ENCODE peak calls at places on chromosome 16, in six cellular contexts. L is IMR-90, P is ovary, G is osteocyte, D is mesothelial cell of epicardium, X is uterus. C is an unnamed sample.

GRCh38 chr16:7511549-7512260 is 179.1 kb downstream of the RBFOX1 start:
- DNase-seq in G (no peak), L (no peak), D (no peak), P (no peak), X (no peak), C (no peak)

GRCh38 chr16:64167851-64168770 is 953.8 kb downstream of the CDH11 start:
- DNase-seq in D (no peak), P (no peak), X (no peak), G (no peak), L (no peak), C (no peak)

GRCh38 chr16:84952335-84953050 is 58.8 kb downstream of the ZDHHC7 start:
- DNase-seq in L (peak; percentile 82), P (peak; percentile 86), D (peak; percentile 82), X (peak; percentile 88), G (peak; percentile 92), C (peak; percentile 85)

GRCh38 chr16:68382296-68382718 is 66.0 kb downstream of the SMPD3 start:
- DNase-seq in P (no peak), L (no peak), G (no peak), D (no peak), X (no peak), C (peak; percentile 65)

GRCh38 chr16:77169650-77170236 is 21.2 kb upstream of the MON1B start:
- DNase-seq in X (no peak), P (no peak), G (no peak), D (peak; percentile 63), L (peak; percentile 34), C (peak; percentile 41)

GRCh38 chr16:1933097-1933661 is 9.8 kb downstream of the MSRB1 start:
- DNase-seq in L (no peak), X (no peak), G (no peak), P (no peak), D (no peak), C (no peak)

GRCh38 chr16:79723583-79724168 is 123.1 kb upstream of the MAF start:
- DNase-seq in D (no peak), P (no peak), G (no peak), L (no peak), X (no peak), C (no peak)

GRCh38 chr16:59573528-59574271 is 839.6 kb upstream of the GOT2 start:
- DNase-seq in X (no peak), P (no peak), G (no peak), L (peak; percentile 95), D (no peak), C (no peak)

GRCh38 chr16:84065536-84066132 is 23.0 kb upstream of the SLC38A8 start:
- DNase-seq in G (no peak), P (peak; percentile 46), L (peak; percentile 62), X (no peak), D (peak; percentile 65), C (no peak)

GRCh38 chr16:67842509-67843342 is 606 bp downstream of the THAP11 start:
- DNase-seq in X (no peak), P (peak; percentile 50), D (peak; percentile 67), L (peak; percentile 46), G (no peak), C (peak; percentile 50)

GRCh38 chr16:7456221-7456620 is 123.6 kb downstream of the RBFOX1 start:
- DNase-seq in P (no peak), G (no peak), X (no peak), L (no peak), D (no peak), C (no peak)

GRCh38 chr16:77788196-77789084 is at the start of gene VAT1L:
- DNase-seq in P (no peak), D (peak; percentile 59), L (peak; percentile 63), X (no peak), G (no peak), C (no peak)

GRCh38 chr16:68908000-68908313 is 64.6 kb downstream of the TANGO6 start:
- DNase-seq in P (no peak), L (peak; percentile 42), G (no peak), X (no peak), D (no peak), C (no peak)

GRCh38 chr16:3235856-3236669 is 1.1 kb upstream of the ZNF200 start:
- DNase-seq in L (no peak), X (peak; percentile 35), P (peak; percentile 34), G (no peak), D (no peak), C (no peak)

GRCh38 chr16:85650864-85651811 is 37.6 kb downstream of the GINS2 start:
- DNase-seq in L (no peak), D (peak; percentile 58), G (no peak), P (peak; percentile 69), X (peak; percentile 58), C (no peak)

GRCh38 chr16:65908568-65908967 is 457.9 kb upstream of the CDH5 start:
- DNase-seq in X (no peak), G (no peak), D (no peak), P (no peak), L (no peak), C (no peak)

GRCh38 chr16:12611006-12611477 is 192.6 kb downstream of the CPPED1 start:
- DNase-seq in P (no peak), D (no peak), L (no peak), X (no peak), G (peak; percentile 48), C (no peak)

GRCh38 chr16:2915196-2915929 is 3.6 kb downstream of the FLYWCH1 start:
- DNase-seq in D (no peak), X (no peak), G (no peak), L (no peak), P (no peak), C (no peak)

GRCh38 chr16:17452931-17453330 is 17.8 kb downstream of the XYLT1 start:
- DNase-seq in D (no peak), L (peak; percentile 44), G (no peak), X (no peak), P (no peak), C (no peak)

GRCh38 chr16:12688972-12689850 is 114.5 kb downstream of the CPPED1 start:
- DNase-seq in P (no peak), G (no peak), L (no peak), D (no peak), X (no peak), C (no peak)

GRCh38 chr16:86258713-86259112 is 251.6 kb upstream of the FOXF1 start:
- DNase-seq in G (no peak), P (no peak), D (no peak), L (peak; percentile 89), X (no peak), C (no peak)

GRCh38 chr16:14013571-14014283 is 57.4 kb upstream of the MRTFB start:
- DNase-seq in X (peak; percentile 49), L (peak; percentile 93), P (peak; percentile 29), D (no peak), G (no peak), C (no peak)

GRCh38 chr16:3963886-3964685 is 83.6 kb upstream of the CREBBP start:
- DNase-seq in X (no peak), D (no peak), G (no peak), L (no peak), P (no peak), C (no peak)

GRCh38 chr16:19108409-19109287 is 5.1 kb upstream of the ITPRIPL2 start:
- DNase-seq in D (no peak), L (no peak), G (no peak), P (no peak), X (no peak), C (peak; percentile 52)

GRCh38 chr16:80824623-80825364 is 20.4 kb upstream of the CDYL2 start:
- DNase-seq in P (no peak), X (no peak), L (peak; percentile 67), D (no peak), G (no peak), C (peak; percentile 44)

GRCh38 chr16:86016201-86016965 is 117.4 kb downstream of the IRF8 start:
- DNase-seq in P (peak; percentile 31), D (peak; percentile 52), X (no peak), G (no peak), L (peak; percentile 70), C (peak; percentile 76)

GRCh38 chr16:1991588-1992474 is 2.1 kb downstream of the SYNGR3 start:
- DNase-seq in P (peak; percentile 93), L (peak; percentile 83), D (peak; percentile 82), X (peak; percentile 84), G (peak; percentile 95), C (peak; percentile 100)

GRCh38 chr16:58507963-58508670 is 7.2 kb upstream of the SETD6 start:
- DNase-seq in X (no peak), P (no peak), D (no peak), L (no peak), G (peak; percentile 53), C (no peak)

GRCh38 chr16:87409781-87410180 is 17.6 kb downstream of the MAP1LC3B start:
- DNase-seq in L (no peak), X (no peak), G (no peak), D (no peak), P (no peak), C (no peak)
- TF ChIP-seq CTCF in L (no peak), X (no peak), G (no peak), D (no peak), P (no peak), C (no peak)

DNA sequence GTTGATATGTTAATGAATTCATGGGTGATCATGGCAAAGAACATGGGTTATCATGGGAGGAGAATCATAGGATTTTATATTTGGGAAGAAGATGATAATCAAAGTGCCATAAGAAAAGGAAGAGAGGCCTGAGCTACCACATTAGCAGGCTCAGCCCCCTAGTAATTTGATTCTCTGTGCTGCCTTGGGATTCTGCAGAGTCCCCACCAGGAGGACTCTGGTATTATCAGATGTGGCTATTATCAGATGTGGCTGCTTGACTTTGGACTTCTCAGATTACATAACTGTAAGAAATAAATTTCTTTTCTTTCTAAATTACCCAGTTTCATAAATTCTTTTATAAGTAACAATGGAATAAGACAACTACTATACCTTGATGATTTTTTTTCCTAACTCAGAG is 137.6 kb downstream of the ITFG1 start:
- DNase-seq in X (no peak), L (no peak), D (no peak), G (no peak), P (no peak), C (no peak)
- TF ChIP-seq CTCF in X (no peak), L (peak; percentile 4), D (no peak), G (no peak), P (no peak), C (no peak)

GRCh38 chr16:9695152-9695551 is 487.1 kb downstream of the GRIN2A start:
- DNase-seq in P (no peak), X (no peak), D (no peak), G (no peak), L (no peak), C (no peak)
- TF ChIP-seq CTCF in P (no peak), X (no peak), D (no peak), G (no peak), L (no peak), C (no peak)

DNA sequence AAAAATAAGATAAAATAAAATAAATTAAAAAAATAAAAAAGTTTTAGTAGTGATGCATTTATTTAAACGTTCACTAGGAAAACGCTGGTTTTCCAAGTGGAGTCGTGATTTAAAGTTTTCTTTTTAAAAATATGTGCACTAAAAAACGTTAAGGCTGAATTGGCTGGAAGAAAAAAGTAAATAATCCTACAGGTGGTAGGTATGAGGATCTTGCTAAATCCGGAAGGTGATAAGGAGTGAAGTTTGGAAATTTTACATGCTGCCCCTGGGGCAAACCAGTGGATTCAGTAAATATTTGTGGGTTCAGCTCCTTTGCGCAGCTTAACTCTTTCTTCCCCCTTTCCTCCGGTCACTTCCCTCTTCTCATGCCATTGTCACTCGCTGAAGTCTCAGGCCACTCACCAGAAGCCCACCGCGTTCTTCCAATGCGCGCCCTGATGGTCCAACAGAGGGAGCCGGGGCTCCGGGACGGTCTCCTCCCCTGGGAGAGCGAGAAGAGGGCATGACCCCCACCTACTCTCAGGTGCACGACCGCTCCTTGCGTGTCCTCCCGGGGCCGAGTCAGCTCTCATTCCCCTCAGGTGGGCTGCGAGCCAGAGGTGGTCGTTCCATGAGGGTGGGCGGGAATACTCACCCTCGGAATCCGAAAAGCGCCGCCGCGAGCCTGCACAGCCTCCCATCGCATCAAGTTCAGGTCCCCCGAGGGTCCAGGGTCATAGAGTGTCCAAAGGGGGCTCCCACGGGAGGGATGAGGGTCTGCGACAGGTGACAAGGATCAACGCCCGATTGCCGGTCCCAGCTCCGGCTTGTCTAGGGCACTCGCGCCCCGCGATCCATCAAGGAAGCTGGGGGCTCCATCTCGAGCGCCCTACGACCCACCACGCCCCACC is 549 bp downstream of the CLN3 start:
- DNase-seq in D (peak; percentile 54), G (no peak), P (peak; percentile 46), X (peak; percentile 43), L (no peak), C (peak; percentile 40)
- TF ChIP-seq CTCF in D (no peak), G (peak; percentile 41), P (peak; percentile 20), X (no peak), L (peak; percentile 30), C (peak; percentile 24)